ENCODE peak calls at places on chromosomes 11 and 22, in nine cellular contexts. One of them, this sample, is unnamed.

GRCh38 chr11:64263947-64264317 is 12.6 kb downstream of the PLCB3 start:
- DNase-seq in stimulated activated CD4-positive, alpha-beta T cell treated with anti-CD3 and anti-CD28 coated beads, Interleukin-15, amount 100 ng/mL, for 1 hour: no peak
- DNase-seq in A172: no peak
- DNase-seq in Caco-2: no peak
- DNase-seq in stimulated activated CD8-positive, alpha-beta memory T cell treated with anti-CD3 and anti-CD28 coated beads, Interleukin-12 subunit alpha, Interleukin-12 subunit beta, amount 100 ng/mL, for 4 hours: no peak
- DNase-seq in stimulated activated effector memory CD8-positive, alpha-beta T cell treated with anti-CD3 and anti-CD28 coated beads, Interleukin-12 subunit alpha, Interleukin-12 subunit beta, amount 100 ng/mL, for 72 hours: no peak
- DNase-seq in neural crest cell: no peak
- DNase-seq in naive thymus-derived CD4-positive, alpha-beta T cell: no peak
- DNase-seq in stromal cell of bone marrow: no peak
- DNase-seq in this sample: no peak

GRCh38 chr22:37370306-37370979 is 56.8 kb downstream of the ELFN2 start:
- DNase-seq in stimulated activated CD4-positive, alpha-beta T cell treated with anti-CD3 and anti-CD28 coated beads, Interleukin-15, amount 100 ng/mL, for 1 hour: no peak
- DNase-seq in A172: no peak
- DNase-seq in Caco-2: no peak
- DNase-seq in stimulated activated CD8-positive, alpha-beta memory T cell treated with anti-CD3 and anti-CD28 coated beads, Interleukin-12 subunit alpha, Interleukin-12 subunit beta, amount 100 ng/mL, for 4 hours: no peak
- DNase-seq in stimulated activated effector memory CD8-positive, alpha-beta T cell treated with anti-CD3 and anti-CD28 coated beads, Interleukin-12 subunit alpha, Interleukin-12 subunit beta, amount 100 ng/mL, for 72 hours: no peak
- DNase-seq in neural crest cell: no peak
- DNase-seq in naive thymus-derived CD4-positive, alpha-beta T cell: no peak
- DNase-seq in stromal cell of bone marrow: no peak
- DNase-seq in this sample: no peak

GRCh38 chr22:27986459-27986858 is 67.4 kb upstream of the PITPNB start:
- DNase-seq in stimulated activated CD4-positive, alpha-beta T cell treated with anti-CD3 and anti-CD28 coated beads, Interleukin-15, amount 100 ng/mL, for 1 hour: no peak
- DNase-seq in A172: no peak
- DNase-seq in Caco-2: no peak
- DNase-seq in stimulated activated CD8-positive, alpha-beta memory T cell treated with anti-CD3 and anti-CD28 coated beads, Interleukin-12 subunit alpha, Interleukin-12 subunit beta, amount 100 ng/mL, for 4 hours: no peak
- DNase-seq in stimulated activated effector memory CD8-positive, alpha-beta T cell treated with anti-CD3 and anti-CD28 coated beads, Interleukin-12 subunit alpha, Interleukin-12 subunit beta, amount 100 ng/mL, for 72 hours: no peak
- DNase-seq in neural crest cell: no peak
- DNase-seq in naive thymus-derived CD4-positive, alpha-beta T cell: no peak
- DNase-seq in stromal cell of bone marrow: no peak
- DNase-seq in this sample: no peak

GRCh38 chr22:17941501-17942406 is 82.6 kb downstream of the MICAL3 start:
- DNase-seq in stimulated activated CD4-positive, alpha-beta T cell treated with anti-CD3 and anti-CD28 coated beads, Interleukin-15, amount 100 ng/mL, for 1 hour: no peak
- DNase-seq in A172: no peak
- DNase-seq in Caco-2: no peak
- DNase-seq in stimulated activated CD8-positive, alpha-beta memory T cell treated with anti-CD3 and anti-CD28 coated beads, Interleukin-12 subunit alpha, Interleukin-12 subunit beta, amount 100 ng/mL, for 4 hours: no peak
- DNase-seq in stimulated activated effector memory CD8-positive, alpha-beta T cell treated with anti-CD3 and anti-CD28 coated beads, Interleukin-12 subunit alpha, Interleukin-12 subunit beta, amount 100 ng/mL, for 72 hours: no peak
- DNase-seq in neural crest cell: no peak
- DNase-seq in naive thymus-derived CD4-positive, alpha-beta T cell: no peak
- DNase-seq in stromal cell of bone marrow: no peak
- DNase-seq in this sample: no peak

GRCh38 chr11:35178067-35178805 is 39.3 kb downstream of the CD44 start:
- DNase-seq in stimulated activated CD4-positive, alpha-beta T cell treated with anti-CD3 and anti-CD28 coated beads, Interleukin-15, amount 100 ng/mL, for 1 hour: no peak
- DNase-seq in A172: no peak
- DNase-seq in Caco-2: no peak
- DNase-seq in stimulated activated CD8-positive, alpha-beta memory T cell treated with anti-CD3 and anti-CD28 coated beads, Interleukin-12 subunit alpha, Interleukin-12 subunit beta, amount 100 ng/mL, for 4 hours: no peak
- DNase-seq in stimulated activated effector memory CD8-positive, alpha-beta T cell treated with anti-CD3 and anti-CD28 coated beads, Interleukin-12 subunit alpha, Interleukin-12 subunit beta, amount 100 ng/mL, for 72 hours: no peak
- DNase-seq in neural crest cell: no peak
- DNase-seq in naive thymus-derived CD4-positive, alpha-beta T cell: no peak
- DNase-seq in stromal cell of bone marrow: no peak
- DNase-seq in this sample: no peak

GRCh38 chr11:94877446-94878200 is 95.7 kb downstream of the CWC15 start:
- DNase-seq in stimulated activated CD4-positive, alpha-beta T cell treated with anti-CD3 and anti-CD28 coated beads, Interleukin-15, amount 100 ng/mL, for 1 hour: no peak
- DNase-seq in A172: no peak
- DNase-seq in Caco-2: no peak
- DNase-seq in stimulated activated CD8-positive, alpha-beta memory T cell treated with anti-CD3 and anti-CD28 coated beads, Interleukin-12 subunit alpha, Interleukin-12 subunit beta, amount 100 ng/mL, for 4 hours: no peak
- DNase-seq in stimulated activated effector memory CD8-positive, alpha-beta T cell treated with anti-CD3 and anti-CD28 coated beads, Interleukin-12 subunit alpha, Interleukin-12 subunit beta, amount 100 ng/mL, for 72 hours: no peak
- DNase-seq in neural crest cell: no peak
- DNase-seq in naive thymus-derived CD4-positive, alpha-beta T cell: no peak
- DNase-seq in stromal cell of bone marrow: no peak
- DNase-seq in this sample: no peak

GRCh38 chr11:66609951-66610617 is 6.3 kb upstream of the RBM14 start:
- DNase-seq in stimulated activated CD4-positive, alpha-beta T cell treated with anti-CD3 and anti-CD28 coated beads, Interleukin-15, amount 100 ng/mL, for 1 hour: no peak
- DNase-seq in A172: no peak
- DNase-seq in Caco-2: no peak
- DNase-seq in stimulated activated CD8-positive, alpha-beta memory T cell treated with anti-CD3 and anti-CD28 coated beads, Interleukin-12 subunit alpha, Interleukin-12 subunit beta, amount 100 ng/mL, for 4 hours: no peak
- DNase-seq in stimulated activated effector memory CD8-positive, alpha-beta T cell treated with anti-CD3 and anti-CD28 coated beads, Interleukin-12 subunit alpha, Interleukin-12 subunit beta, amount 100 ng/mL, for 72 hours: no peak
- DNase-seq in neural crest cell: no peak
- DNase-seq in naive thymus-derived CD4-positive, alpha-beta T cell: no peak
- DNase-seq in stromal cell of bone marrow: no peak
- DNase-seq in this sample: no peak

GRCh38 chr22:20014526-20015186 is 2.0 kb downstream of the ARVCF start:
- DNase-seq in stimulated activated CD4-positive, alpha-beta T cell treated with anti-CD3 and anti-CD28 coated beads, Interleukin-15, amount 100 ng/mL, for 1 hour: no peak
- DNase-seq in A172: no peak
- DNase-seq in Caco-2: no peak
- DNase-seq in stimulated activated CD8-positive, alpha-beta memory T cell treated with anti-CD3 and anti-CD28 coated beads, Interleukin-12 subunit alpha, Interleukin-12 subunit beta, amount 100 ng/mL, for 4 hours: no peak
- DNase-seq in stimulated activated effector memory CD8-positive, alpha-beta T cell treated with anti-CD3 and anti-CD28 coated beads, Interleukin-12 subunit alpha, Interleukin-12 subunit beta, amount 100 ng/mL, for 72 hours: no peak
- DNase-seq in neural crest cell: no peak
- DNase-seq in naive thymus-derived CD4-positive, alpha-beta T cell: no peak
- DNase-seq in stromal cell of bone marrow: no peak
- DNase-seq in this sample: no peak

GRCh38 chr11:72013765-72014711 is 15.3 kb downstream of the IL18BP start:
- DNase-seq in stimulated activated CD4-positive, alpha-beta T cell treated with anti-CD3 and anti-CD28 coated beads, Interleukin-15, amount 100 ng/mL, for 1 hour: no peak
- DNase-seq in A172: no peak
- DNase-seq in Caco-2: peak
- DNase-seq in stimulated activated CD8-positive, alpha-beta memory T cell treated with anti-CD3 and anti-CD28 coated beads, Interleukin-12 subunit alpha, Interleukin-12 subunit beta, amount 100 ng/mL, for 4 hours: no peak
- DNase-seq in stimulated activated effector memory CD8-positive, alpha-beta T cell treated with anti-CD3 and anti-CD28 coated beads, Interleukin-12 subunit alpha, Interleukin-12 subunit beta, amount 100 ng/mL, for 72 hours: no peak
- DNase-seq in neural crest cell: no peak
- DNase-seq in naive thymus-derived CD4-positive, alpha-beta T cell: no peak
- DNase-seq in stromal cell of bone marrow: no peak
- DNase-seq in this sample: no peak

GRCh38 chr22:47150426-47150825 is 388.0 kb downstream of the TBC1D22A start:
- DNase-seq in stimulated activated CD4-positive, alpha-beta T cell treated with anti-CD3 and anti-CD28 coated beads, Interleukin-15, amount 100 ng/mL, for 1 hour: no peak
- DNase-seq in A172: no peak
- DNase-seq in Caco-2: no peak
- DNase-seq in stimulated activated CD8-positive, alpha-beta memory T cell treated with anti-CD3 and anti-CD28 coated beads, Interleukin-12 subunit alpha, Interleukin-12 subunit beta, amount 100 ng/mL, for 4 hours: no peak
- DNase-seq in stimulated activated effector memory CD8-positive, alpha-beta T cell treated with anti-CD3 and anti-CD28 coated beads, Interleukin-12 subunit alpha, Interleukin-12 subunit beta, amount 100 ng/mL, for 72 hours: no peak
- DNase-seq in neural crest cell: no peak
- DNase-seq in naive thymus-derived CD4-positive, alpha-beta T cell: no peak
- DNase-seq in stromal cell of bone marrow: no peak
- DNase-seq in this sample: no peak

GRCh38 chr11:44377121-44377520 is 67.2 kb upstream of the ALX4 start:
- DNase-seq in stimulated activated CD4-positive, alpha-beta T cell treated with anti-CD3 and anti-CD28 coated beads, Interleukin-15, amount 100 ng/mL, for 1 hour: no peak
- DNase-seq in A172: no peak
- DNase-seq in Caco-2: no peak
- DNase-seq in stimulated activated CD8-positive, alpha-beta memory T cell treated with anti-CD3 and anti-CD28 coated beads, Interleukin-12 subunit alpha, Interleukin-12 subunit beta, amount 100 ng/mL, for 4 hours: no peak
- DNase-seq in stimulated activated effector memory CD8-positive, alpha-beta T cell treated with anti-CD3 and anti-CD28 coated beads, Interleukin-12 subunit alpha, Interleukin-12 subunit beta, amount 100 ng/mL, for 72 hours: no peak
- DNase-seq in neural crest cell: no peak
- DNase-seq in naive thymus-derived CD4-positive, alpha-beta T cell: no peak
- DNase-seq in stromal cell of bone marrow: no peak
- DNase-seq in this sample: no peak

GRCh38 chr11:92311616-92312449 is 87.2 kb downstream of the FAT3 start:
- DNase-seq in stimulated activated CD4-positive, alpha-beta T cell treated with anti-CD3 and anti-CD28 coated beads, Interleukin-15, amount 100 ng/mL, for 1 hour: no peak
- DNase-seq in A172: no peak
- DNase-seq in Caco-2: no peak
- DNase-seq in stimulated activated CD8-positive, alpha-beta memory T cell treated with anti-CD3 and anti-CD28 coated beads, Interleukin-12 subunit alpha, Interleukin-12 subunit beta, amount 100 ng/mL, for 4 hours: no peak
- DNase-seq in stimulated activated effector memory CD8-positive, alpha-beta T cell treated with anti-CD3 and anti-CD28 coated beads, Interleukin-12 subunit alpha, Interleukin-12 subunit beta, amount 100 ng/mL, for 72 hours: no peak
- DNase-seq in neural crest cell: no peak
- DNase-seq in naive thymus-derived CD4-positive, alpha-beta T cell: no peak
- DNase-seq in stromal cell of bone marrow: no peak
- DNase-seq in this sample: no peak

GRCh38 chr11:117809236-117810055 is 12.4 kb upstream of the DSCAML1 start:
- DNase-seq in stimulated activated CD4-positive, alpha-beta T cell treated with anti-CD3 and anti-CD28 coated beads, Interleukin-15, amount 100 ng/mL, for 1 hour: no peak
- DNase-seq in A172: peak
- DNase-seq in Caco-2: peak
- DNase-seq in stimulated activated CD8-positive, alpha-beta memory T cell treated with anti-CD3 and anti-CD28 coated beads, Interleukin-12 subunit alpha, Interleukin-12 subunit beta, amount 100 ng/mL, for 4 hours: no peak
- DNase-seq in stimulated activated effector memory CD8-positive, alpha-beta T cell treated with anti-CD3 and anti-CD28 coated beads, Interleukin-12 subunit alpha, Interleukin-12 subunit beta, amount 100 ng/mL, for 72 hours: no peak
- DNase-seq in neural crest cell: peak
- DNase-seq in naive thymus-derived CD4-positive, alpha-beta T cell: no peak
- DNase-seq in stromal cell of bone marrow: peak
- DNase-seq in this sample: no peak

GRCh38 chr22:30115705-30116104 is 35.4 kb downstream of the HORMAD2 start:
- DNase-seq in stimulated activated CD4-positive, alpha-beta T cell treated with anti-CD3 and anti-CD28 coated beads, Interleukin-15, amount 100 ng/mL, for 1 hour: no peak
- DNase-seq in A172: peak
- DNase-seq in Caco-2: no peak
- DNase-seq in stimulated activated CD8-positive, alpha-beta memory T cell treated with anti-CD3 and anti-CD28 coated beads, Interleukin-12 subunit alpha, Interleukin-12 subunit beta, amount 100 ng/mL, for 4 hours: no peak
- DNase-seq in stimulated activated effector memory CD8-positive, alpha-beta T cell treated with anti-CD3 and anti-CD28 coated beads, Interleukin-12 subunit alpha, Interleukin-12 subunit beta, amount 100 ng/mL, for 72 hours: no peak
- DNase-seq in neural crest cell: no peak
- DNase-seq in naive thymus-derived CD4-positive, alpha-beta T cell: no peak
- DNase-seq in stromal cell of bone marrow: no peak
- DNase-seq in this sample: no peak

GRCh38 chr11:614583-615452 is 932 bp downstream of the IRF7 start:
- DNase-seq in stimulated activated CD4-positive, alpha-beta T cell treated with anti-CD3 and anti-CD28 coated beads, Interleukin-15, amount 100 ng/mL, for 1 hour: no peak
- DNase-seq in A172: no peak
- DNase-seq in Caco-2: no peak
- DNase-seq in stimulated activated CD8-positive, alpha-beta memory T cell treated with anti-CD3 and anti-CD28 coated beads, Interleukin-12 subunit alpha, Interleukin-12 subunit beta, amount 100 ng/mL, for 4 hours: no peak
- DNase-seq in stimulated activated effector memory CD8-positive, alpha-beta T cell treated with anti-CD3 and anti-CD28 coated beads, Interleukin-12 subunit alpha, Interleukin-12 subunit beta, amount 100 ng/mL, for 72 hours: no peak
- DNase-seq in neural crest cell: no peak
- DNase-seq in naive thymus-derived CD4-positive, alpha-beta T cell: no peak
- DNase-seq in stromal cell of bone marrow: no peak
- DNase-seq in this sample: no peak

GRCh38 chr11:116162086-116162485 is 610.7 kb downstream of the BUD13 start:
- DNase-seq in stimulated activated CD4-positive, alpha-beta T cell treated with anti-CD3 and anti-CD28 coated beads, Interleukin-15, amount 100 ng/mL, for 1 hour: no peak
- DNase-seq in A172: no peak
- DNase-seq in Caco-2: no peak
- DNase-seq in stimulated activated CD8-positive, alpha-beta memory T cell treated with anti-CD3 and anti-CD28 coated beads, Interleukin-12 subunit alpha, Interleukin-12 subunit beta, amount 100 ng/mL, for 4 hours: no peak
- DNase-seq in stimulated activated effector memory CD8-positive, alpha-beta T cell treated with anti-CD3 and anti-CD28 coated beads, Interleukin-12 subunit alpha, Interleukin-12 subunit beta, amount 100 ng/mL, for 72 hours: no peak
- DNase-seq in neural crest cell: no peak
- DNase-seq in naive thymus-derived CD4-positive, alpha-beta T cell: no peak
- DNase-seq in stromal cell of bone marrow: no peak
- DNase-seq in this sample: no peak

GRCh38 chr11:122313581-122313980 is 197.6 kb upstream of the BLID start:
- DNase-seq in stimulated activated CD4-positive, alpha-beta T cell treated with anti-CD3 and anti-CD28 coated beads, Interleukin-15, amount 100 ng/mL, for 1 hour: no peak
- DNase-seq in A172: no peak
- DNase-seq in Caco-2: no peak
- DNase-seq in stimulated activated CD8-positive, alpha-beta memory T cell treated with anti-CD3 and anti-CD28 coated beads, Interleukin-12 subunit alpha, Interleukin-12 subunit beta, amount 100 ng/mL, for 4 hours: no peak
- DNase-seq in stimulated activated effector memory CD8-positive, alpha-beta T cell treated with anti-CD3 and anti-CD28 coated beads, Interleukin-12 subunit alpha, Interleukin-12 subunit beta, amount 100 ng/mL, for 72 hours: no peak
- DNase-seq in neural crest cell: no peak
- DNase-seq in naive thymus-derived CD4-positive, alpha-beta T cell: no peak
- DNase-seq in stromal cell of bone marrow: no peak
- DNase-seq in this sample: no peak

GRCh38 chr11:84358034-84358433 is 1071.9 kb upstream of the CCDC90B start:
- DNase-seq in stimulated activated CD4-positive, alpha-beta T cell treated with anti-CD3 and anti-CD28 coated beads, Interleukin-15, amount 100 ng/mL, for 1 hour: no peak
- DNase-seq in A172: no peak
- DNase-seq in Caco-2: no peak
- DNase-seq in stimulated activated CD8-positive, alpha-beta memory T cell treated with anti-CD3 and anti-CD28 coated beads, Interleukin-12 subunit alpha, Interleukin-12 subunit beta, amount 100 ng/mL, for 4 hours: no peak
- DNase-seq in stimulated activated effector memory CD8-positive, alpha-beta T cell treated with anti-CD3 and anti-CD28 coated beads, Interleukin-12 subunit alpha, Interleukin-12 subunit beta, amount 100 ng/mL, for 72 hours: no peak
- DNase-seq in neural crest cell: no peak
- DNase-seq in naive thymus-derived CD4-positive, alpha-beta T cell: no peak
- DNase-seq in stromal cell of bone marrow: no peak
- DNase-seq in this sample: no peak

GRCh38 chr11:12269446-12270214 is 107.7 kb upstream of the PARVA start:
- DNase-seq in stimulated activated CD4-positive, alpha-beta T cell treated with anti-CD3 and anti-CD28 coated beads, Interleukin-15, amount 100 ng/mL, for 1 hour: no peak
- DNase-seq in A172: no peak
- DNase-seq in Caco-2: no peak
- DNase-seq in stimulated activated CD8-positive, alpha-beta memory T cell treated with anti-CD3 and anti-CD28 coated beads, Interleukin-12 subunit alpha, Interleukin-12 subunit beta, amount 100 ng/mL, for 4 hours: no peak
- DNase-seq in stimulated activated effector memory CD8-positive, alpha-beta T cell treated with anti-CD3 and anti-CD28 coated beads, Interleukin-12 subunit alpha, Interleukin-12 subunit beta, amount 100 ng/mL, for 72 hours: no peak
- DNase-seq in neural crest cell: no peak
- DNase-seq in naive thymus-derived CD4-positive, alpha-beta T cell: no peak
- DNase-seq in stromal cell of bone marrow: no peak
- DNase-seq in this sample: no peak

GRCh38 chr11:111378773-111379499 is at the start of gene POU2AF1:
- DNase-seq in stimulated activated CD4-positive, alpha-beta T cell treated with anti-CD3 and anti-CD28 coated beads, Interleukin-15, amount 100 ng/mL, for 1 hour: peak
- DNase-seq in A172: no peak
- DNase-seq in Caco-2: no peak
- DNase-seq in stimulated activated CD8-positive, alpha-beta memory T cell treated with anti-CD3 and anti-CD28 coated beads, Interleukin-12 subunit alpha, Interleukin-12 subunit beta, amount 100 ng/mL, for 4 hours: peak
- DNase-seq in stimulated activated effector memory CD8-positive, alpha-beta T cell treated with anti-CD3 and anti-CD28 coated beads, Interleukin-12 subunit alpha, Interleukin-12 subunit beta, amount 100 ng/mL, for 72 hours: peak
- DNase-seq in neural crest cell: no peak
- DNase-seq in naive thymus-derived CD4-positive, alpha-beta T cell: peak
- DNase-seq in stromal cell of bone marrow: peak
- DNase-seq in this sample: peak

GRCh38 chr22:45180280-45180679 is 16.6 kb downstream of the NUP50 start:
- DNase-seq in stimulated activated CD4-positive, alpha-beta T cell treated with anti-CD3 and anti-CD28 coated beads, Interleukin-15, amount 100 ng/mL, for 1 hour: no peak
- DNase-seq in A172: no peak
- DNase-seq in Caco-2: no peak
- DNase-seq in stimulated activated CD8-positive, alpha-beta memory T cell treated with anti-CD3 and anti-CD28 coated beads, Interleukin-12 subunit alpha, Interleukin-12 subunit beta, amount 100 ng/mL, for 4 hours: no peak
- DNase-seq in stimulated activated effector memory CD8-positive, alpha-beta T cell treated with anti-CD3 and anti-CD28 coated beads, Interleukin-12 subunit alpha, Interleukin-12 subunit beta, amount 100 ng/mL, for 72 hours: no peak
- DNase-seq in neural crest cell: no peak
- DNase-seq in naive thymus-derived CD4-positive, alpha-beta T cell: no peak
- DNase-seq in stromal cell of bone marrow: no peak
- DNase-seq in this sample: no peak

GRCh38 chr22:38543822-38544221 is 26.2 kb downstream of the DMC1 start:
- DNase-seq in stimulated activated CD4-positive, alpha-beta T cell treated with anti-CD3 and anti-CD28 coated beads, Interleukin-15, amount 100 ng/mL, for 1 hour: no peak
- DNase-seq in A172: no peak
- DNase-seq in Caco-2: no peak
- DNase-seq in stimulated activated CD8-positive, alpha-beta memory T cell treated with anti-CD3 and anti-CD28 coated beads, Interleukin-12 subunit alpha, Interleukin-12 subunit beta, amount 100 ng/mL, for 4 hours: no peak
- DNase-seq in stimulated activated effector memory CD8-positive, alpha-beta T cell treated with anti-CD3 and anti-CD28 coated beads, Interleukin-12 subunit alpha, Interleukin-12 subunit beta, amount 100 ng/mL, for 72 hours: no peak
- DNase-seq in neural crest cell: no peak
- DNase-seq in naive thymus-derived CD4-positive, alpha-beta T cell: no peak
- DNase-seq in stromal cell of bone marrow: no peak
- DNase-seq in this sample: no peak

GRCh38 chr11:43923327-43924111 is 18.9 kb upstream of the C11orf96 start:
- DNase-seq in stimulated activated CD4-positive, alpha-beta T cell treated with anti-CD3 and anti-CD28 coated beads, Interleukin-15, amount 100 ng/mL, for 1 hour: no peak
- DNase-seq in A172: no peak
- DNase-seq in Caco-2: no peak
- DNase-seq in stimulated activated CD8-positive, alpha-beta memory T cell treated with anti-CD3 and anti-CD28 coated beads, Interleukin-12 subunit alpha, Interleukin-12 subunit beta, amount 100 ng/mL, for 4 hours: no peak
- DNase-seq in stimulated activated effector memory CD8-positive, alpha-beta T cell treated with anti-CD3 and anti-CD28 coated beads, Interleukin-12 subunit alpha, Interleukin-12 subunit beta, amount 100 ng/mL, for 72 hours: no peak
- DNase-seq in neural crest cell: no peak
- DNase-seq in naive thymus-derived CD4-positive, alpha-beta T cell: no peak
- DNase-seq in stromal cell of bone marrow: peak
- DNase-seq in this sample: no peak

GRCh38 chr11:12643029-12643428 is 31.2 kb upstream of the TEAD1 start:
- DNase-seq in stimulated activated CD4-positive, alpha-beta T cell treated with anti-CD3 and anti-CD28 coated beads, Interleukin-15, amount 100 ng/mL, for 1 hour: no peak
- DNase-seq in A172: no peak
- DNase-seq in Caco-2: no peak
- DNase-seq in stimulated activated CD8-positive, alpha-beta memory T cell treated with anti-CD3 and anti-CD28 coated beads, Interleukin-12 subunit alpha, Interleukin-12 subunit beta, amount 100 ng/mL, for 4 hours: no peak
- DNase-seq in stimulated activated effector memory CD8-positive, alpha-beta T cell treated with anti-CD3 and anti-CD28 coated beads, Interleukin-12 subunit alpha, Interleukin-12 subunit beta, amount 100 ng/mL, for 72 hours: no peak
- DNase-seq in neural crest cell: no peak
- DNase-seq in naive thymus-derived CD4-positive, alpha-beta T cell: no peak
- DNase-seq in stromal cell of bone marrow: no peak
- DNase-seq in this sample: no peak

GRCh38 chr11:61120865-61121831 is 18.9 kb downstream of the CD5 start:
- DNase-seq in stimulated activated CD4-positive, alpha-beta T cell treated with anti-CD3 and anti-CD28 coated beads, Interleukin-15, amount 100 ng/mL, for 1 hour: no peak
- DNase-seq in A172: peak
- DNase-seq in Caco-2: no peak
- DNase-seq in stimulated activated CD8-positive, alpha-beta memory T cell treated with anti-CD3 and anti-CD28 coated beads, Interleukin-12 subunit alpha, Interleukin-12 subunit beta, amount 100 ng/mL, for 4 hours: no peak
- DNase-seq in stimulated activated effector memory CD8-positive, alpha-beta T cell treated with anti-CD3 and anti-CD28 coated beads, Interleukin-12 subunit alpha, Interleukin-12 subunit beta, amount 100 ng/mL, for 72 hours: no peak
- DNase-seq in neural crest cell: no peak
- DNase-seq in naive thymus-derived CD4-positive, alpha-beta T cell: no peak
- DNase-seq in stromal cell of bone marrow: peak
- DNase-seq in this sample: no peak

GRCh38 chr22:40156001-40156516 is 21.7 kb upstream of the TNRC6B start:
- DNase-seq in stimulated activated CD4-positive, alpha-beta T cell treated with anti-CD3 and anti-CD28 coated beads, Interleukin-15, amount 100 ng/mL, for 1 hour: no peak
- DNase-seq in A172: peak
- DNase-seq in Caco-2: peak
- DNase-seq in stimulated activated CD8-positive, alpha-beta memory T cell treated with anti-CD3 and anti-CD28 coated beads, Interleukin-12 subunit alpha, Interleukin-12 subunit beta, amount 100 ng/mL, for 4 hours: no peak
- DNase-seq in stimulated activated effector memory CD8-positive, alpha-beta T cell treated with anti-CD3 and anti-CD28 coated beads, Interleukin-12 subunit alpha, Interleukin-12 subunit beta, amount 100 ng/mL, for 72 hours: no peak
- DNase-seq in neural crest cell: no peak
- DNase-seq in naive thymus-derived CD4-positive, alpha-beta T cell: no peak
- DNase-seq in stromal cell of bone marrow: no peak
- DNase-seq in this sample: no peak

GRCh38 chr11:44032304-44033085 is 15.3 kb upstream of the ACCSL start:
- DNase-seq in stimulated activated CD4-positive, alpha-beta T cell treated with anti-CD3 and anti-CD28 coated beads, Interleukin-15, amount 100 ng/mL, for 1 hour: no peak
- DNase-seq in A172: no peak
- DNase-seq in Caco-2: no peak
- DNase-seq in stimulated activated CD8-positive, alpha-beta memory T cell treated with anti-CD3 and anti-CD28 coated beads, Interleukin-12 subunit alpha, Interleukin-12 subunit beta, amount 100 ng/mL, for 4 hours: no peak
- DNase-seq in stimulated activated effector memory CD8-positive, alpha-beta T cell treated with anti-CD3 and anti-CD28 coated beads, Interleukin-12 subunit alpha, Interleukin-12 subunit beta, amount 100 ng/mL, for 72 hours: no peak
- DNase-seq in neural crest cell: no peak
- DNase-seq in naive thymus-derived CD4-positive, alpha-beta T cell: no peak
- DNase-seq in stromal cell of bone marrow: peak
- DNase-seq in this sample: no peak

This sample was measured in GM18507.